ENCODE peak calls at places on chromosomes 16 and 17, in eight cellular contexts. Z is GM23338, T is GM12865, S is GM10248, K is progenitor cell of endocrine pancreas, M is cardiac muscle cell, B is fibroblast of villous mesenchyme, L is uterus. U is an unnamed sample.

GRCh38 chr17:4136373-4136772 is 6.5 kb downstream of the ZZEF1 start:
- DNase-seq in B (no peak), K (no peak), Z (no peak), L (no peak), S (no peak), M (no peak), T (no peak), U (no peak)

GRCh38 chr17:51612692-51613091 is 352.3 kb downstream of the UTP18 start:
- DNase-seq in T (no peak), Z (no peak), K (no peak), M (no peak), L (no peak), S (no peak), B (no peak), U (no peak)

GRCh38 chr17:27419156-27419555 is 37.1 kb upstream of the KSR1 start:
- DNase-seq in K (no peak), M (no peak), S (no peak), L (no peak), B (no peak), Z (no peak), T (no peak), U (no peak)

GRCh38 chr17:70499067-70499786 is 329.9 kb downstream of the KCNJ2 start:
- DNase-seq in K (no peak), L (no peak), M (no peak), Z (peak), T (no peak), S (no peak), B (no peak), U (no peak)

GRCh38 chr17:65750678-65751077 is 189.2 kb upstream of the AXIN2 start:
- DNase-seq in B (peak), T (peak), M (peak), K (no peak), Z (no peak), L (peak), S (no peak), U (no peak)

GRCh38 chr16:56822966-56823739 is 41.9 kb upstream of the SLC12A3 start:
- DNase-seq in Z (peak), M (no peak), K (no peak), S (no peak), T (no peak), L (no peak), B (no peak), U (no peak)

GRCh38 chr17:79801156-79802038 is 4.5 kb upstream of the CBX8 start:
- DNase-seq in L (no peak), M (no peak), B (no peak), K (no peak), S (no peak), Z (peak), T (no peak), U (peak)

GRCh38 chr17:3710951-3711383 is 12.7 kb upstream of the HASPIN start:
- DNase-seq in B (peak), Z (peak), K (no peak), M (no peak), T (peak), S (peak), L (no peak), U (no peak)

GRCh38 chr17:81821603-81822311 is 11.3 kb downstream of the MCRIP1 start:
- DNase-seq in B (peak), Z (peak), T (no peak), M (peak), S (no peak), L (peak), K (no peak), U (peak)

GRCh38 chr16:75251280-75252048 is at the start of gene BCAR1:
- DNase-seq in M (peak), Z (peak), K (peak), S (peak), L (peak), B (peak), T (peak), U (peak)

GRCh38 chr17:8257801-8258200 is 8.7 kb downstream of the PFAS start:
- DNase-seq in B (no peak), L (no peak), T (no peak), S (no peak), Z (no peak), K (no peak), M (no peak), U (no peak)

GRCh38 chr17:82862191-82862590 is 22.4 kb upstream of the ZNF750 start:
- DNase-seq in K (no peak), L (no peak), B (no peak), Z (no peak), M (no peak), S (no peak), T (no peak), U (no peak)

GRCh38 chr17:30351730-30352129 is 17.9 kb upstream of the TMIGD1 start:
- DNase-seq in Z (no peak), M (no peak), S (no peak), K (no peak), L (no peak), T (no peak), B (no peak), U (no peak)

GRCh38 chr16:78784773-78785172 is 685.3 kb downstream of the WWOX start:
- DNase-seq in B (no peak), L (no peak), S (no peak), K (no peak), M (no peak), T (no peak), Z (no peak), U (no peak)

GRCh38 chr17:77770331-77771105 is 188.0 kb upstream of the TNRC6C start:
- DNase-seq in M (no peak), Z (no peak), K (no peak), B (peak), T (no peak), S (no peak), L (no peak), U (no peak)

GRCh38 chr17:21081967-21082366 is 39.2 kb upstream of the USP22 start:
- DNase-seq in K (no peak), L (no peak), Z (no peak), T (peak), B (no peak), M (no peak), S (no peak), U (no peak)

GRCh38 chr16:4212934-4213296 is 29.0 kb downstream of the SRL start:
- DNase-seq in Z (no peak), B (peak), M (no peak), L (no peak), K (no peak), T (no peak), S (no peak), U (no peak)

GRCh38 chr17:78973792-78974520 is 5.8 kb downstream of the LGALS3BP start:
- DNase-seq in B (no peak), K (no peak), T (no peak), Z (no peak), M (no peak), S (no peak), L (no peak), U (no peak)

GRCh38 chr17:21358682-21359482 is 17.3 kb upstream of the KCNJ12 start:
- DNase-seq in T (no peak), B (no peak), Z (no peak), M (no peak), L (no peak), K (no peak), S (no peak), U (no peak)

GRCh38 chr16:68719993-68720489 is 17.1 kb upstream of the CDH1 start:
- DNase-seq in B (no peak), Z (no peak), S (peak), T (peak), K (no peak), M (no peak), L (no peak), U (no peak)

GRCh38 chr17:50459756-50460155 is 8.9 kb downstream of the CHAD start:
- DNase-seq in T (no peak), Z (no peak), B (peak), M (no peak), K (no peak), S (peak), L (no peak), U (no peak)

GRCh38 chr17:77885678-77886386 is 72.7 kb upstream of the TNRC6C start:
- DNase-seq in M (no peak), B (no peak), S (no peak), K (no peak), Z (no peak), L (no peak), T (no peak), U (no peak)

GRCh38 chr17:67218385-67218950 is 26.5 kb downstream of the HELZ start:
- DNase-seq in L (no peak), T (no peak), B (peak), K (no peak), M (no peak), S (no peak), Z (no peak), U (no peak)

GRCh38 chr16:68999114-68999513 is 106.3 kb upstream of the HAS3 start:
- DNase-seq in M (no peak), B (no peak), T (no peak), K (no peak), S (no peak), Z (no peak), L (no peak), U (no peak)

GRCh38 chr17:3773511-3773910 is 27.5 kb downstream of the ITGAE start:
- DNase-seq in T (no peak), B (peak), Z (no peak), L (no peak), S (no peak), M (no peak), K (no peak), U (no peak)

GRCh38 chr16:15509051-15509592 is 74.7 kb downstream of the BMERB1 start:
- DNase-seq in S (no peak), L (no peak), B (no peak), K (no peak), M (no peak), T (no peak), Z (peak), U (no peak)

GRCh38 chr17:77291591-77292386 is 151.0 kb downstream of the SEC14L1 start:
- DNase-seq in B (no peak), M (no peak), K (no peak), S (no peak), T (no peak), L (no peak), Z (no peak), U (no peak)

GRCh38 chr17:80024206-80024972 is 11.3 kb downstream of the TBC1D16 start:
- DNase-seq in M (no peak), B (no peak), S (no peak), K (no peak), Z (no peak), L (no peak), T (no peak), U (no peak)

GRCh38 chr17:31008374-31009035 is 37.7 kb downstream of the RNF135 start:
- DNase-seq in B (peak), L (peak), T (peak), Z (peak), S (peak), M (peak), K (peak), U (peak)

GRCh38 chr16:67165121-67166034 is 833 bp downstream of the HSF4 start:
- DNase-seq in T (no peak), S (no peak), K (no peak), M (peak), B (no peak), L (no peak), Z (peak), U (peak)

GRCh38 chr16:56257260-56257659 is 66.0 kb downstream of the GNAO1 start:
- DNase-seq in L (peak), Z (no peak), B (no peak), S (no peak), M (no peak), K (no peak), T (no peak), U (no peak)

GRCh38 chr16:72995151-72995881 is 52.6 kb downstream of the ZFHX3 start:
- DNase-seq in K (no peak), B (no peak), S (no peak), L (no peak), M (no peak), T (peak), Z (peak), U (peak)

GRCh38 chr16:10579965-10580918 is at the start of gene EMP2:
- DNase-seq in L (peak), K (peak), T (peak), M (peak), S (peak), B (peak), Z (peak), U (peak)

GRCh38 chr17:29091591-29092291 is 48.8 kb downstream of the PIPOX start:
- DNase-seq in M (no peak), L (no peak), B (no peak), K (no peak), T (no peak), Z (no peak), S (no peak), U (no peak)

GRCh38 chr16:56950881-56951771 is 10.6 kb upstream of the CETP start:
- DNase-seq in T (peak), L (no peak), Z (peak), M (peak), B (peak), S (peak), K (peak), U (peak)

GRCh38 chr17:80646328-80646727 is 101.7 kb downstream of the RPTOR start:
- DNase-seq in Z (no peak), T (no peak), L (no peak), B (no peak), M (no peak), S (no peak), K (no peak), U (no peak)

DNA sequence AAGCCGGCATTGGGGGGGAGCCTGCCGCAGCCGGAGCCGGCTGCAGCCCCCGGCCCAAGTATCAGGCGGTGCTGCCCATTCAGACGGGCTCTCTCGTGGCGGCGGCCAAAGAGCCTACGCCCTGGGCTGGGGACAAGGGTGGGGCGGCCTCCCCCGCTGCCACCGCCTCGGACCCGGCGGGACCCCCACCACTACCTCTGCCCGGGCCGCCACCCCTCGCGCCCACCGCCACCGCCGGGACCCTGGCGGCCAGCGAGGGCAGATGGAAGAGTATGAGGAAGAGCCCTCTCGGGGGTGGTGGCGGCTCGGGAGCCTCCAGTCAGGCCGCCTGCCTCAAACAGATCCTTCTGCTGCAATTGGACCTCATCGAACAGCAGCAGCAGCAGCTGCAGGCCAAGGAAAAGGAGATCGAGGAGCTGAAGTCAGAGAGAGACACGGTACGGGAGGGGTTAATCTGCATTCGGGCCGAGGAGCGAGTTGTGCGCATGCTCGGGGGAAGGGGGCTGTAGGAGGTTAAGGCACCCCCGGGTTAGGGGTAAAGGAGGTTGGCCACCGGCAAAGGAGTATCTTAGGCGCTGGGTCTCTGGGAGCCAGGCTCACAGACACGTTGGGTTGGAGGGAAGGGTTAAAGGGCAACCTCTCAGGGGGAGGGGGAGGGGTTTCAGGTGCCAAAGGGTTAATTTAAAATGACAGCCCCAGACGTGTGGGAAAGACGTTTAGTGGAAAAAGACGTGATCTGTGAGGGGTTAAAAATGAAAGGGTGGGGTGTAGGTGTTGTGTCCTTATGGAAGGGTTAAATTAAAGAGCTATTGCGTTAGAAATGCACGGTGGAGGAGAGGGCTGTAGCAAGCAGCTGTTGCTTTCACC is 1.4 kb downstream of the MSL1 start:
- DNase-seq in B (peak), T (peak), Z (peak), M (peak), L (peak), S (peak), K (peak), U (peak)
- TF ChIP-seq CTCF in B (no peak), T (no peak), Z (no peak), M (no peak), L (no peak), S (no peak), K (peak), U (no peak)

DNA sequence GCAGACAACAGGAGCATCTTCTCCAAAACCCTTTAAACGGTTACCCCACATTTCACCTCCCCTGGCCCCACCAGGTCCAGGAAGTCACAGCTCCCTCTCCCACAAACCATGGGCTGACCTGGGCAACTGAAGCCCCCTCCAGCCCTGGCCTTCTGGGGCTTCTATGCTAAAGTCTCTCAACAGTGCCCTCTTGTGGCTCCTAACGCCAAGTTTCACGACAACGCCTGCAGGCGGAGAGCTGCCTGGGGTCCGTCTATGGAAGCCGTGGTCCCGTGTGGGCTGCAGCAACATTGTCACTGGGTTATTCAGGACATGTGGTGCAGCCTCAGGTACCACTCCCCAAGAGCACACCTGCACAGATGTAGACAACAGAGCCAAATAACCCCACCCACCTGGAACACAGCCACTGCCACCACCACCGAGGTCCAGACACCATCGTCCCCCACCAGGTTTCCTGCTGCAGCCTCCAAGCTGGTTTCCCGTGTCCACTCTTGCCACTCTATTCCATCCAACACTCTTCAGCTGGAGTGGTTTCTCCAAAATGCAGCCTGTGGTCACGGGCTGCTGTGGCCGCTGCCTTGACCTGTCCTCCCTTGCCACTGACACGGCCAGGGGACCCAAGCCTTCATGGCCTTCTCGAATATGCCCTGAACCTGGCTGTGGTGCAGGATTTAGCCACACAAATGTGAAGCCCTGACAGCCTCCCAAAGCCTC is 19.1 kb downstream of the C16orf95 start:
- DNase-seq in S (peak), K (peak), Z (peak), L (no peak), M (peak), B (no peak), T (peak), U (peak)
- TF ChIP-seq CTCF in S (peak), K (peak), Z (peak), L (peak), M (peak), B (peak), T (peak), U (peak)

GRCh38 chr17:64496786-64497564 is at the start of gene POLG2:
- DNase-seq in Z (peak), L (peak), K (peak), B (peak), M (peak), T (peak), S (peak), U (peak)
- TF ChIP-seq CTCF in Z (peak), L (no peak), K (peak), B (peak), M (peak), T (peak), S (peak), U (peak)

GRCh38 chr17:60579090-60579489 is 20.9 kb upstream of the PPM1D start:
- DNase-seq in L (peak), B (peak), M (no peak), S (no peak), Z (no peak), T (no peak), K (no peak), U (no peak)

GRCh38 chr17:60577147-60577925 is 22.7 kb upstream of the PPM1D start:
- DNase-seq in T (peak), M (no peak), Z (peak), B (peak), K (no peak), L (peak), S (peak), U (no peak)

DNA sequence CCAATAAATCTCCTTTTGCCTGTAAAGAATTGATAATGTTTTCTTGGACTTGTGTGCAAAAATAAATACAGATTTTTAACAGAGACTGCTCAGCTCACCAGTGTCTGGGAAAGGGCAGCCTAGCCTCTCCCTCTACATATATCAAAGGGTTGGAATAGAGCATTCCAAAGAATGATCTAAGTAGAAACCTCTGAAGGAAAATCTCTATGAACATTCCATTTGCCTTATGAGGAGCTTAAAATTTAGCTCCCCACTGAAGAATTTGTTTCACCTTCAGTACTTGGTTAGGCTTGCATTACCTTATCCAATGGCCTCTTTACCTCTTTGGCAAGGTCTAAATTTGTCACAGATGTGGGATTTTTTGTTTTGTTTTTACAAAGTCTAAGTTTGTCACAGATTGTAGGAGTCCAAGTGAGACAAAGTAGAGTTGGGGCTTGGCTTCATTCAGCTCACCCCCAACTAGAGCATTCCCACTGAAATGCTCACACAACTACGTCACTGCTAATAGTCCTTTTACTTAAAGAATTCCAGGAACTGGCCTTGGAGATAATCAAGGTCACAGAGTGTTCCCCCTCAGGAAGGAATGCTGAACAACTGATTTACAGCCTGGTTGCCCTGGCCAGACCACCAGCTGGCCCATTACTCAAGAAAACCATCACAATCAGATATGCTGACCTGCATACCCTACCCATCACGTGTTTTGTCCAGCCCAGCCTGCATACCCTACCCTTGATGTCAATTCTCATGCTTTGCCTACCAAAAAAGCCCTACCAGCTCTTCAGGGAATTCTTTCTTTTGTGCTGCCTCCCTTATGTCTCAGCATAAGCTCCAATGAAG is 26.6 kb upstream of the PPM1D start:
- DNase-seq in M (peak), S (no peak), Z (peak), B (peak), K (no peak), T (no peak), L (no peak), U (no peak)
- TF ChIP-seq CTCF in M (peak), S (no peak), Z (no peak), B (peak), K (peak), T (no peak), L (no peak), U (no peak)